ENCODE peak calls at places on chromosome 20, in five cellular contexts. D is left ventricle myocardium inferior, S is neuronal stem cell, G is mesendoderm, T is GM12864. A is an unnamed sample.

GRCh38 chr20:6053776-6054688 is at the start of gene LRRN4:
- DNase-seq in D (no peak), S (no peak), G (peak), T (no peak), A (no peak)

GRCh38 chr20:43584448-43585138 is 6.1 kb upstream of the IFT52 start:
- DNase-seq in D (no peak), S (no peak), G (peak), T (no peak), A (no peak)

GRCh38 chr20:54514020-54514607 is 38.7 kb downstream of the DOK5 start:
- DNase-seq in D (no peak), S (no peak), G (peak), T (no peak), A (no peak)

GRCh38 chr20:63124092-63124781 is 91.7 kb downstream of the YTHDF1 start:
- DNase-seq in D (peak), S (no peak), G (no peak), T (no peak), A (peak)

GRCh38 chr20:37243937-37244571 is 17.6 kb downstream of the GHRH start:
- DNase-seq in D (peak), S (no peak), G (no peak), T (no peak), A (no peak)

GRCh38 chr20:25025986-25026605 is 31.8 kb downstream of the ACSS1 start:
- DNase-seq in D (no peak), S (no peak), G (no peak), T (no peak), A (no peak)

GRCh38 chr20:4052554-4052953 is 37.2 kb upstream of the RNF24 start:
- DNase-seq in D (no peak), S (no peak), G (no peak), T (no peak), A (no peak)

GRCh38 chr20:49894073-49894470 is 21.3 kb downstream of the SPATA2 start:
- DNase-seq in D (no peak), S (no peak), G (no peak), T (peak), A (no peak)

GRCh38 chr20:4871486-4871885 is 129.8 kb downstream of the SLC23A2 start:
- DNase-seq in D (no peak), S (no peak), G (no peak), T (no peak), A (no peak)

GRCh38 chr20:50122763-50123162 is 9.8 kb upstream of the UBE2V1 start:
- DNase-seq in D (no peak), S (no peak), G (no peak), T (no peak), A (no peak)

GRCh38 chr20:5159928-5160327 is 33.1 kb downstream of the CDS2 start:
- DNase-seq in D (no peak), S (no peak), G (no peak), T (no peak), A (no peak)

GRCh38 chr20:48761023-48761785 is 66.6 kb downstream of the PREX1 start:
- DNase-seq in D (peak), S (no peak), G (no peak), T (no peak), A (no peak)

GRCh38 chr20:61923371-61924166 is 142.1 kb downstream of the TAF4 start:
- DNase-seq in D (no peak), S (no peak), G (no peak), T (no peak), A (no peak)

GRCh38 chr20:13102689-13103088 is 93.9 kb downstream of the SPTLC3 start:
- DNase-seq in D (no peak), S (no peak), G (no peak), T (no peak), A (no peak)

GRCh38 chr20:59958626-59959025 is 403 bp downstream of the CDH26 start:
- DNase-seq in D (no peak), S (no peak), G (no peak), T (no peak), A (peak)
- H3K4me3 ChIP-seq in D (no peak), S (peak), G (no peak), T (no peak), A (no peak)

GRCh38 chr20:17664025-17664638 is 17.9 kb downstream of the RRBP1 start:
- DNase-seq in D (no peak), S (no peak), G (no peak), T (no peak), A (no peak)
- H3K4me3 ChIP-seq in D (no peak), S (no peak), G (no peak), T (no peak), A (no peak)

DNA sequence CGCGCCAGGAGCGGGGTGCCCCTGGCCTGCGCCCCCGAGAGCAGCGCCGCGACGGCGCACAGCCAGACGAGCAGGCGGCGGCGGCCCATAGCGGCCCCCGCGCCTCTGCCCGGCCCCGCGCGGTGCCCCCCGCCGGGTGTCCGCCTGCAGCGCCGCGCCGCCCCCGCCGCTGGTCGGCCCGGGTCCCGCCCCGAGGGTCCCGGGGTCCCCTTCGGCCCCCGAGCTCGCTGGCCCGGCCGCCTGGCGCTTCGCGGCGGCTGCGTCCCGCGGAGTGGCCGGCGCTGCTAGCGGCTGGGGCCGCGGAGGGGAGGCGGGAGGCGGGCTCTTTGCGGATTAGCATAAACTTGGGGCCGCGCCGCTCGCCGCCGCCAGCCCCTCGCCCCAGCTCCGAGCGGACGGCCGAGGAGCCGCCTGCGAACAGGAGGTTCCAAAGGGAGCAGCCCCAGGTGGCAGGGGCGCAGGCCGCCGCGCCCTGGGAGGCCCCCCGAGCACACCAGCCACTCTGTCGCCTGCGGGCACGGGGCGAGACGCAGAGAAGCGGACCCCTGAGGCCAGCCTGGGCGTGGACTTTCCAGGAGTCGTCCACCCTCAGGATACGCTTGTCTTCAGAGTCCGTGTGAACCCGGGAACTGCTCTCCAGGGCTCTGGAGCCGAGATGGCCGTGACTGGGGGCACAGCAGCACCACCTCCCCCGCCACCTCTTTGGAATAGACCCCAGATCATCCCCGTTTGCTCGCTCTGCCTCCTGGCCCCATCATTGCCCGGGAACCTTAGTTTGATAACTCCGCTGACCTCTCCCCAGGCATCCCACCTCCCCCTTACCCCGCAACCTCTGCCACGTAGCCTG is at the start of gene EMILIN3:
- DNase-seq in D (no peak), S (peak), G (peak), T (no peak), A (peak)
- H3K4me3 ChIP-seq in D (peak), S (peak), G (peak), T (no peak), A (peak)

DNA sequence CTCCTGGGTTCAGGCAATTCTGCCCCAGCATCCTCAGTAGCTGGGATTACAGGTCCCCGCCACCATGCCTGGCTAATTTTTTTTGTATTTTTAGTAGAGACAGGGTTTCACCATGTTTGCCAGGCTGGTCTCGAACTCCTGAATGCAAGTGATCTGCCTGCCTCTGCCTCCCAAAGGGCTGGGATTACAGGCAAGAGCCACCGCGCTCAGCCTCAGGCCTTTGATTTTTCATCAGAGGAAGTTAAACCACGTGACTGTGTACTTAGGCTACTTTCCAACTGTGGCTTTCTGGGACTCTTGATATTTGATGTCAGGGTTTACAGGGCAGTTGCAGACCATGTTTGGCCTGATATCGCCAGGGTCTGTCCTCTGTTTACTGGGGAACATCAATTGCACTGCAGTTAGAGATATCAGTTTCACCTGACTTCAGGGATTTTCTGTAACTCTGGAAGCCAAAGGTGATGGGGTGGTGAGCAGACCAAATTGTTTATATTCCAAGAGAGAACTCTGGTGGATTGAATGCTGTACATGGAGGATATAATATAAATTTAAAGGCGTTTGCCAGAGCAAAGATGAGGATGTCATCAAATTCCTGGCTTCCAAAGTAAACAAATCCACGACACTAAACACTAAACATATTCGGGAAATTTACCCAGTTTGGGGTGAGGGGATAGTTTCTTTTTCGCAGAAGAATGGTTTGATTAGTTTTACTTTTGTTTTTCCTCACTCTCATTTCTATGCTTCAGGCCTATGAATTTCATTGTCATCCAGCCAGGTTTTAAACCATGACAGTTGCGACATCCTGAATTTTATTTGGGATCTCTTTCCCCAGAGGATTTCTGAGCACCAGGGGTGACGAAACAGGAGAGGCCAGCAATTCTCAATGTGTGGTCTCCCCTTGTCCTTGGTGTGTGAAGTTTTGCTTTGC is 4.2 kb downstream of the PSMF1 start:
- DNase-seq in D (peak), S (no peak), G (no peak), T (no peak), A (no peak)
- H3K4me3 ChIP-seq in D (peak), S (no peak), G (no peak), T (no peak), A (no peak)

GRCh38 chr20:10466325-10466724 is 31.2 kb downstream of the SLX4IP start:
- DNase-seq in D (no peak), S (peak), G (peak), T (no peak), A (peak)
- H3K4me3 ChIP-seq in D (peak), S (no peak), G (no peak), T (no peak), A (no peak)